ENCODE peak calls at places on chromosomes 13 and 19, in ten cellular contexts. W, Q, G, T, S, Z, C, A, P and J are unnamed samples.

GRCh38 chr19:49567722-49568454 is 12.5 kb downstream of the NOSIP start:
- DNase-seq in Q (no peak), C (no peak), T (no peak), P (no peak), Z (no peak), A (peak), S (no peak), W (no peak), G (no peak), J (no peak)

GRCh38 chr13:75294110-75294509 is 187.9 kb downstream of the TBC1D4 start:
- DNase-seq in W (no peak), G (no peak), C (no peak), T (no peak), A (peak), Z (no peak), S (no peak), P (no peak), Q (no peak), J (no peak)

GRCh38 chr13:100330662-100331061 is 241.8 kb downstream of the PCCA start:
- DNase-seq in G (no peak), Q (no peak), Z (no peak), C (no peak), T (no peak), W (no peak), A (no peak), S (no peak), P (no peak), J (no peak)

GRCh38 chr13:93496985-93497673 is 270.5 kb downstream of the GPC6 start:
- DNase-seq in A (peak), S (no peak), C (no peak), Z (no peak), Q (no peak), T (no peak), G (no peak), P (no peak), W (no peak), J (no peak)

GRCh38 chr13:76725211-76725610 is 161.0 kb downstream of the KCTD12 start:
- DNase-seq in S (no peak), T (no peak), A (no peak), Z (no peak), P (no peak), W (no peak), C (no peak), Q (no peak), G (no peak), J (no peak)

GRCh38 chr19:1767464-1767933 is 14.2 kb downstream of the ONECUT3 start:
- DNase-seq in G (peak), C (no peak), T (peak), Z (no peak), P (peak), W (peak), Q (no peak), A (peak), S (peak), J (peak)

GRCh38 chr19:49672131-49672919 is 4.7 kb upstream of the PRMT1 start:
- DNase-seq in T (peak), G (peak), S (peak), A (peak), C (peak), Z (no peak), W (peak), P (peak), Q (peak), J (peak)

GRCh38 chr13:20938302-20938701 is 35.8 kb upstream of the XPO4 start:
- DNase-seq in C (no peak), Z (no peak), P (no peak), G (no peak), T (no peak), Q (no peak), A (no peak), W (no peak), S (no peak), J (no peak)

GRCh38 chr19:6791237-6791636 is 18.7 kb downstream of the VAV1 start:
- DNase-seq in T (no peak), P (no peak), A (no peak), S (no peak), W (no peak), Q (no peak), G (no peak), Z (no peak), C (no peak), J (no peak)

GRCh38 chr19:1318678-1319471 is 33.2 kb downstream of the EFNA2 start:
- DNase-seq in Z (no peak), G (no peak), S (no peak), Q (no peak), A (no peak), P (no peak), T (no peak), C (no peak), W (no peak), J (no peak)

GRCh38 chr19:35216833-35217707 is 11.5 kb downstream of the FAM187B start:
- DNase-seq in Q (no peak), P (peak), S (peak), Z (no peak), C (no peak), A (peak), W (no peak), G (no peak), T (peak), J (no peak)

GRCh38 chr19:31451686-31452325 is 102.6 kb upstream of the TSHZ3 start:
- DNase-seq in S (no peak), C (no peak), Q (no peak), Z (no peak), P (no peak), T (no peak), G (no peak), W (no peak), A (no peak), J (no peak)

GRCh38 chr19:58305932-58306323 is 751 bp downstream of the ERVK3-1 start:
- DNase-seq in S (peak), Z (no peak), Q (no peak), P (no peak), C (no peak), T (no peak), W (no peak), A (peak), G (no peak), J (no peak)

GRCh38 chr19:50567882-50568281 is 353 bp downstream of the LRRC4B start:
- DNase-seq in Q (no peak), W (no peak), A (no peak), P (no peak), G (no peak), S (no peak), Z (no peak), C (no peak), T (no peak), J (no peak)

GRCh38 chr13:22940736-22941135 is 240.0 kb upstream of the SGCG start:
- DNase-seq in P (no peak), A (no peak), G (no peak), T (no peak), C (no peak), W (no peak), Z (no peak), Q (no peak), S (no peak), J (no peak)

GRCh38 chr13:34721631-34722144 is 220.4 kb upstream of the NBEA start:
- DNase-seq in A (no peak), C (no peak), P (no peak), W (no peak), Z (no peak), S (no peak), G (no peak), T (no peak), Q (no peak), J (no peak)

GRCh38 chr19:7701654-7702457 is at the start of gene FCER2:
- DNase-seq in P (no peak), G (no peak), S (peak), W (no peak), Z (no peak), Q (no peak), C (no peak), T (no peak), A (no peak), J (peak)

GRCh38 chr19:39692166-39692565 is 12.1 kb upstream of the LGALS14 start:
- DNase-seq in Z (no peak), S (no peak), W (no peak), Q (no peak), T (no peak), P (no peak), G (no peak), A (no peak), C (no peak), J (no peak)

GRCh38 chr13:42753697-42754096 is 27.7 kb upstream of the FAM216B start:
- DNase-seq in Z (no peak), G (no peak), W (no peak), S (no peak), P (no peak), Q (no peak), T (no peak), A (no peak), C (no peak), J (no peak)

GRCh38 chr19:57830071-57830602 is at the start of gene ZNF587B:
- DNase-seq in P (no peak), G (peak), W (peak), Q (peak), T (peak), S (no peak), C (peak), Z (peak), A (peak), J (no peak)

GRCh38 chr13:51453959-51454703 is 1.3 kb upstream of the INTS6 start:
- DNase-seq in G (peak), C (no peak), Q (no peak), A (peak), P (peak), T (peak), W (peak), Z (no peak), S (no peak), J (peak)

GRCh38 chr19:46979103-46979769 is 40.4 kb upstream of the NPAS1 start:
- DNase-seq in P (no peak), C (no peak), Q (no peak), Z (no peak), A (no peak), W (no peak), G (no peak), T (peak), S (no peak), J (no peak)

GRCh38 chr13:29847501-29847983 is 2.9 kb downstream of the UBL3 start:
- DNase-seq in W (no peak), S (no peak), Z (no peak), G (no peak), C (no peak), T (no peak), P (peak), A (peak), Q (no peak), J (no peak)

GRCh38 chr19:40807147-40808020 is 8.4 kb downstream of the EGLN2 start:
- DNase-seq in T (peak), Q (no peak), W (no peak), P (no peak), Z (no peak), C (no peak), G (no peak), S (no peak), A (peak), J (no peak)

GRCh38 chr13:44763604-44764311 is 187.6 kb upstream of the TSC22D1 start:
- DNase-seq in C (no peak), G (peak), S (peak), A (no peak), W (no peak), Z (no peak), T (no peak), Q (no peak), P (no peak), J (no peak)

GRCh38 chr19:47650695-47651094 is 41.8 kb downstream of the BICRA start:
- DNase-seq in C (no peak), G (no peak), W (peak), Z (no peak), S (no peak), P (no peak), A (no peak), Q (no peak), T (no peak), J (no peak)

GRCh38 chr19:30131246-30131645 is 189.2 kb downstream of the URI1 start:
- DNase-seq in W (no peak), A (no peak), P (no peak), S (no peak), T (no peak), Z (no peak), G (no peak), C (no peak), Q (no peak), J (no peak)

GRCh38 chr19:47776568-47776967 is 1.9 kb upstream of the SELENOW start:
- DNase-seq in Q (no peak), A (peak), S (no peak), T (no peak), W (no peak), Z (no peak), C (no peak), G (no peak), P (no peak), J (no peak)

GRCh38 chr13:97380696-97381095 is 53.3 kb upstream of the RAP2A start:
- DNase-seq in W (no peak), G (no peak), A (no peak), T (no peak), Q (no peak), S (no peak), Z (no peak), C (no peak), P (no peak), J (no peak)

GRCh38 chr13:49436890-49437289 is 7.0 kb downstream of the CAB39L start:
- DNase-seq in G (peak), C (no peak), A (peak), W (no peak), S (no peak), T (no peak), Z (no peak), Q (no peak), P (peak), J (no peak)
- TF ChIP-seq CTCF in G (peak), C (no peak), A (peak), W (no peak), S (no peak), T (no peak), Z (peak), Q (no peak), P (peak), J (no peak)

DNA sequence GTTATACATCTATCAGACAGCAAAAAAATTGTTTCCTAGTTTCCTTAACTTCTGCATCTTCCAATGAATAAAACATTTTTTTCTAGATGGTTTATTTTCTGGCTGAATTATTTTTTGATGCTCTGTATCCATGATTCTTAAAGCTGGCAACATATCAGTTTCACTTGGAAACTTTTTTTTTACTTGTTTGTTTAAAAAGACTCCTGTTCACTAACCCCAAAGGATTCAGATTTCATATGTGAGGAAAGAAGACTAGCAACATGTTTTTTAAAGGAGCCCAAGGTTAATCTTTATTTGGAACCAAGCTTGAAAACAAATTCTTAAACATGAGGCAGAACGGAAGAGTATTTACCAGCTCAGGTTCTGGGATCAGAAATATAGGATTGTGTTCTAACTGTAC is 632.3 kb downstream of the SLITRK6 start:
- DNase-seq in W (no peak), C (no peak), P (no peak), Z (no peak), G (no peak), Q (no peak), S (no peak), A (no peak), T (no peak), J (no peak)
- TF ChIP-seq CTCF in W (no peak), C (no peak), P (no peak), Z (no peak), G (no peak), Q (no peak), S (no peak), A (no peak), T (no peak), J (no peak)

DNA sequence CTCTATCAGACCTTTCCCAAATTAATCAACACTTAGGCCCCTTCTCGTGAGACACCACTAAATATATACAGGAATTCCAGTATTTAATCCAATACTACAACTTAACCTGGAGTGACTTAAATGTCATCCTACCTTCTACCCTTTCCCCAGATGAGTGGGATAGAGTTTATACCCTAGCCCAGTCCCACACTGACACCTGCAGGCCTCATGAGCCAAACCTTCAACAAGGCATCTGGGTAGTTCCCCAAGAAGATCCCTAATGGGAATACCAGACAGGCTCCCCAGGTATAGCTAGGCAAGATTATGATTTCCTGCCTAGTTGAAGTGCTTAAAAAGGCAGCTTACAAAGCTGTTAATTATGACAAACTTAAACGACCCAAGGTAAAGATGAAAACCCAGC is 15.9 kb downstream of the ZNF83 start:
- DNase-seq in W (no peak), S (no peak), A (peak), C (no peak), P (no peak), G (no peak), Z (no peak), T (no peak), Q (no peak), J (no peak)
- TF ChIP-seq CTCF in W (no peak), S (no peak), A (peak), C (no peak), P (no peak), G (no peak), Z (no peak), T (peak), Q (no peak), J (no peak)

GRCh38 chr19:5504115-5504514 is 48.9 kb downstream of the ZNRF4 start:
- DNase-seq in W (no peak), A (no peak), G (no peak), T (peak), S (no peak), Q (no peak), C (no peak), P (no peak), Z (no peak), J (no peak)

GRCh38 chr19:5501907-5502306 is 46.7 kb downstream of the ZNRF4 start:
- DNase-seq in C (no peak), Q (no peak), G (no peak), Z (no peak), W (no peak), T (no peak), S (no peak), A (no peak), P (no peak), J (no peak)

GRCh38 chr19:5498817-5499535 is 43.8 kb downstream of the ZNRF4 start:
- DNase-seq in W (no peak), P (no peak), A (no peak), G (no peak), S (no peak), Q (no peak), Z (no peak), C (no peak), T (peak), J (no peak)

GRCh38 chr19:5507056-5507624 is 51.9 kb downstream of the ZNRF4 start:
- DNase-seq in Q (no peak), A (no peak), P (no peak), T (no peak), S (no peak), G (no peak), W (no peak), Z (no peak), C (no peak), J (no peak)

GRCh38 chr19:5503598-5503997 is 48.4 kb downstream of the ZNRF4 start:
- DNase-seq in G (no peak), A (no peak), Q (no peak), T (peak), C (no peak), W (no peak), P (no peak), S (no peak), Z (no peak), J (no peak)
- TF ChIP-seq CTCF in G (no peak), A (no peak), Q (no peak), T (no peak), C (no peak), W (no peak), P (no peak), S (no peak), Z (peak), J (no peak)

GRCh38 chr13:98413796-98414195 is 163.1 kb downstream of the STK24 start:
- DNase-seq in A (no peak), T (no peak), Q (no peak), W (no peak), G (no peak), Z (no peak), P (no peak), C (no peak), S (no peak), J (no peak)
- TF ChIP-seq CTCF in A (no peak), T (peak), Q (no peak), W (no peak), G (no peak), Z (no peak), P (no peak), C (no peak), S (no peak), J (no peak)

GRCh38 chr13:27170521-27171243 is 929 bp downstream of the USP12 start:
- DNase-seq in A (peak), Q (peak), Z (no peak), G (peak), C (no peak), S (peak), W (peak), P (peak), T (peak), J (peak)

GRCh38 chr13:27171830-27172494 is 351 bp upstream of the USP12 start:
- DNase-seq in A (peak), Z (peak), W (peak), C (peak), Q (peak), S (peak), P (peak), G (peak), T (peak), J (peak)

GRCh38 chr13:27172495-27172842 is 858 bp upstream of the USP12 start:
- DNase-seq in A (no peak), G (no peak), T (no peak), W (no peak), Q (no peak), S (no peak), C (no peak), Z (no peak), P (no peak), J (no peak)

GRCh38 chr13:27170221-27170520 is 1.4 kb downstream of the USP12 start:
- DNase-seq in T (no peak), S (peak), Q (no peak), A (no peak), C (no peak), W (no peak), Z (no peak), P (no peak), G (no peak), J (no peak)

GRCh38 chr13:27171244-27171829 is at the start of gene USP12:
- DNase-seq in T (peak), W (peak), Z (no peak), S (peak), A (peak), Q (peak), G (peak), C (no peak), P (no peak), J (peak)
- TF ChIP-seq CTCF in T (peak), W (no peak), Z (no peak), S (peak), A (peak), Q (no peak), G (peak), C (no peak), P (no peak), J (no peak)